ENCODE peak calls at places on chromosomes 3 and 15, in five cellular contexts. X is stomach; W is AG09319; D is germinal center; K is activated naive CD8-positive, alpha-beta T cell treated with anti-CD3 and anti-CD28 coated beads, Interleukin-2, amount 50 U/mL, for 24 hours. F is an unnamed sample.
A peak's percentile ranks its signal among the peaks of the same experiment; 100 is the strongest.

GRCh38 chr3:9399746-9400145 is 2.3 kb downstream of the SETD5 start:
- DNase-seq in X (peak; percentile 70), W (peak; percentile 91), D (no peak), K (no peak), F (peak; percentile 95)

GRCh38 chr3:125356140-125357026 is 18.7 kb downstream of the ZNF148 start:
- DNase-seq in X (no peak), W (no peak), D (no peak), K (no peak), F (peak; percentile 11)

GRCh38 chr15:42825599-42825998 is 88.7 kb upstream of the CDAN1 start:
- DNase-seq in X (no peak), W (no peak), D (no peak), K (no peak), F (no peak)

GRCh38 chr3:177431525-177432255 is 234.4 kb upstream of the TBL1XR1 start:
- DNase-seq in X (no peak), W (no peak), D (no peak), K (no peak), F (peak; percentile 61)

GRCh38 chr15:100627789-100628395 is 25.5 kb downstream of the ASB7 start:
- DNase-seq in X (peak; percentile 70), W (peak; percentile 60), D (peak; percentile 56), K (peak; percentile 49), F (peak; percentile 92)

GRCh38 chr15:37135225-37135624 is 34.9 kb upstream of the MEIS2 start:
- DNase-seq in X (no peak), W (no peak), D (peak; percentile 6), K (no peak), F (no peak)

GRCh38 chr15:31178705-31179104 is 77.2 kb upstream of the TRPM1 start:
- DNase-seq in X (no peak), W (no peak), D (no peak), K (no peak), F (no peak)

GRCh38 chr15:36389107-36389506 is 190.3 kb upstream of the CDIN1 start:
- DNase-seq in X (no peak), W (no peak), D (no peak), K (no peak), F (no peak)

GRCh38 chr3:138459619-138460535 is 25.5 kb downstream of the ESYT3 start:
- DNase-seq in X (no peak), W (no peak), D (no peak), K (no peak), F (no peak)

GRCh38 chr3:196712514-196713413 is 587 bp downstream of the PIGX start:
- DNase-seq in X (peak; percentile 72), W (peak; percentile 19), D (peak; percentile 81), K (peak; percentile 70), F (peak; percentile 62)

GRCh38 chr3:107641572-107642307 is 119.0 kb downstream of the BBX start:
- DNase-seq in X (no peak), W (peak; percentile 23), D (no peak), K (no peak), F (peak; percentile 38)

GRCh38 chr3:42655980-42656679 is 2.6 kb downstream of the ZBTB47 start:
- DNase-seq in X (no peak), W (no peak), D (no peak), K (no peak), F (peak; percentile 68)

GRCh38 chr15:49038382-49038781 is 7.9 kb downstream of the SECISBP2L start:
- DNase-seq in X (no peak), W (no peak), D (no peak), K (no peak), F (peak; percentile 43)

GRCh38 chr3:73061416-73061815 is at the start of gene EBLN2:
- DNase-seq in X (no peak), W (no peak), D (no peak), K (no peak), F (no peak)

GRCh38 chr3:55624238-55624637 is 137.1 kb upstream of the WNT5A start:
- DNase-seq in X (no peak), W (no peak), D (no peak), K (no peak), F (no peak)

GRCh38 chr3:65196663-65197062 is 508.9 kb upstream of the ADAMTS9 start:
- DNase-seq in X (no peak), W (no peak), D (no peak), K (no peak), F (no peak)

GRCh38 chr15:76183906-76184639 is 124.3 kb downstream of the TMEM266 start:
- DNase-seq in X (no peak), W (no peak), D (no peak), K (no peak), F (no peak)

GRCh38 chr3:174620138-174620537 is 239.0 kb upstream of the NAALADL2 start:
- DNase-seq in X (no peak), W (no peak), D (no peak), K (no peak), F (peak; percentile 27)

GRCh38 chr15:50907866-50908208 is 646 bp upstream of the AP4E1 start:
- DNase-seq in X (peak; percentile 28), W (no peak), D (peak; percentile 38), K (peak; percentile 59), F (peak; percentile 46)

GRCh38 chr3:73530030-73530411 is 94.7 kb downstream of the PDZRN3 start:
- DNase-seq in X (no peak), W (peak; percentile 38), D (no peak), K (no peak), F (peak; percentile 93)

GRCh38 chr3:189144645-189145044 is 27.1 kb upstream of the TPRG1 start:
- DNase-seq in X (no peak), W (no peak), D (no peak), K (no peak), F (peak; percentile 56)

GRCh38 chr3:42746455-42747450 is 26.3 kb downstream of the CCDC13 start:
- DNase-seq in X (peak; percentile 55), W (peak; percentile 75), D (no peak), K (no peak), F (no peak)

GRCh38 chr15:29115093-29115991 is 154.3 kb downstream of the NSMCE3 start:
- DNase-seq in X (no peak), W (no peak), D (no peak), K (peak; percentile 24), F (no peak)

GRCh38 chr3:112814256-112814655 is 32.4 kb downstream of the CD200R1L start:
- DNase-seq in X (no peak), W (peak; percentile 59), D (peak; percentile 12), K (no peak), F (peak; percentile 93)

GRCh38 chr3:13124631-13125030 is 51.4 kb upstream of the IQSEC1 start:
- DNase-seq in X (no peak), W (no peak), D (no peak), K (no peak), F (no peak)

GRCh38 chr15:44489464-44489863 is 47.5 kb upstream of the EIF3J start:
- DNase-seq in X (no peak), W (peak; percentile 18), D (no peak), K (no peak), F (peak; percentile 76)

GRCh38 chr3:161175506-161175905 is 45.6 kb upstream of the NMD3 start:
- DNase-seq in X (no peak), W (no peak), D (no peak), K (no peak), F (no peak)

GRCh38 chr3:196057663-196058356 is 24.1 kb downstream of the TFRC start:
- DNase-seq in X (no peak), W (no peak), D (no peak), K (no peak), F (no peak)